ENCODE peak calls at places on chromosomes 12 and 14, in five cellular contexts. A is stomach, D is prostate gland, P is transverse colon, N is HCT116. G is an unnamed sample.

GRCh38 chr12:108310489-108310888 is 28.6 kb downstream of the CMKLR1 start:
- DNase-seq in A (no peak), D (no peak), P (no peak), N (no peak), G (no peak)

GRCh38 chr12:124742111-124742510 is 121.6 kb downstream of the SCARB1 start:
- DNase-seq in A (peak), D (peak), P (no peak), N (no peak), G (no peak)

GRCh38 chr12:131174901-131175300 is 221.2 kb downstream of the ADGRD1 start:
- DNase-seq in A (no peak), D (no peak), P (no peak), N (no peak), G (no peak)

GRCh38 chr12:9039397-9039977 is 50.1 kb downstream of the KLRG1 start:
- DNase-seq in A (no peak), D (peak), P (no peak), N (peak), G (no peak)

GRCh38 chr14:79564371-79564770 is 646.9 kb downstream of the DIO2 start:
- DNase-seq in A (no peak), D (no peak), P (no peak), N (no peak), G (no peak)

GRCh38 chr14:39441805-39442204 is 9.6 kb upstream of the FBXO33 start:
- DNase-seq in A (no peak), D (no peak), P (no peak), N (no peak), G (no peak)

GRCh38 chr12:13701502-13701901 is 279.9 kb downstream of the GRIN2B start:
- DNase-seq in A (no peak), D (no peak), P (no peak), N (no peak), G (no peak)

GRCh38 chr14:71237556-71237955 is 330.3 kb downstream of the PCNX1 start:
- DNase-seq in A (no peak), D (peak), P (no peak), N (no peak), G (no peak)

GRCh38 chr14:71442503-71442902 is 489.7 kb upstream of the RGS6 start:
- DNase-seq in A (no peak), D (no peak), P (no peak), N (no peak), G (no peak)

GRCh38 chr14:31990183-31990862 is 86.8 kb upstream of the ARHGAP5 start:
- DNase-seq in A (no peak), D (no peak), P (no peak), N (no peak), G (no peak)

GRCh38 chr12:22657538-22657937 is 32.6 kb downstream of the ETNK1 start:
- DNase-seq in A (no peak), D (no peak), P (no peak), N (no peak), G (no peak)

GRCh38 chr14:97138801-97139200 is 341.6 kb downstream of the VRK1 start:
- DNase-seq in A (no peak), D (no peak), P (no peak), N (peak), G (no peak)

GRCh38 chr14:24630872-24631477 is 3.0 kb downstream of the GZMB start:
- DNase-seq in A (peak), D (peak), P (peak), N (no peak), G (no peak)

GRCh38 chr12:13033266-13033875 is 10.8 kb upstream of the FAM234B start:
- DNase-seq in A (no peak), D (no peak), P (no peak), N (no peak), G (no peak)

GRCh38 chr12:51970904-51971646 is 19.6 kb downstream of the ACVR1B start:
- DNase-seq in A (no peak), D (no peak), P (peak), N (no peak), G (no peak)

GRCh38 chr12:49089831-49090773 is 4.5 kb downstream of the DHH start:
- DNase-seq in A (peak), D (no peak), P (no peak), N (no peak), G (no peak)

GRCh38 chr14:75022655-75023054 is 19.9 kb downstream of the EIF2B2 start:
- DNase-seq in A (no peak), D (no peak), P (no peak), N (no peak), G (no peak)

GRCh38 chr12:124412646-124413015 is 117.7 kb downstream of the RFLNA start:
- DNase-seq in A (no peak), D (no peak), P (no peak), N (no peak), G (no peak)

DNA sequence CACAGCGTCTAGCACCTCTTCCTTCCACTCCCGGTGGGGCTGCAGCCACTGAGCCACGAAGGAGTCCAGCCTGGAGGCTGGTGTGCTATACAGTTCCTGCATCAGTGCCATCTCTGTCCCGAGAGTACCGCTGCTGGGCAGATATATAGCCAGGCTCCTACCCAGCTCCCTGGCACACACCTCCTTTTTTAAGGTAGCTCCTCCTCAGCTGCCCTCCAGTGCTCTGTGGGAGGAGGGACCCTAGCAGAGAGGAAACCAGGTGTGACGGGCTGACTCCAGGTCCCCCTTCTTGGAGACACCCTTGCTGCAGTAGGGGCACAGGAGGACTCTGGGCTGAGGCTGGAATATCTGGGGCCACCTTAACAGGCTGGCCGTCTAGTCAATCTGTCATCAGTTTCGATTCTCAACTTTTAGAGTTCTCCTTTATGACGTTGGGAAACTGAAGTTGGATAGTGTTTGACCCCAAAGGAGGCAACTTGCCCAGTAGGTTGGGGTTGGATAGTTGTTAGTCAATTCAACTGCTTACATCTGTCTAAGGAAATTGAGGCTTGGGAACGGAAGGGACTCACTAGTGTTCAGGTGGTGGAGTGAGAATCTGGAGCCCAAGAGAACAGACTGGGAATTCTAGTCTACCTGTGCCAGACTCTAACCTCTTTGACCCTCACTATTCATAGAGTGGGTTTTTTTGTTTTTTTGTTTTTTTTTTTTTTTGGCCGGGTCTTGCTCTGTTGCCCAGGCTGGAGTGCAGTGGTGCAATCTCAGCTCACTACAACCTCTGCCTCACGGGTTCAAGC is at the start of gene OASL:
- DNase-seq in A (peak), D (no peak), P (peak), N (no peak), G (peak)
- TF ChIP-seq POLR2AphosphoS5 in A (no peak), D (no peak), P (peak), N (peak), G (peak)

GRCh38 chr12:1594045-1594294 is 411 bp downstream of the FBXL14 start:
- DNase-seq in A (peak), D (peak), P (peak), N (no peak), G (peak)
- TF ChIP-seq POLR2A in A (no peak), D (peak), P (no peak), N (no peak), G (no peak)

DNA sequence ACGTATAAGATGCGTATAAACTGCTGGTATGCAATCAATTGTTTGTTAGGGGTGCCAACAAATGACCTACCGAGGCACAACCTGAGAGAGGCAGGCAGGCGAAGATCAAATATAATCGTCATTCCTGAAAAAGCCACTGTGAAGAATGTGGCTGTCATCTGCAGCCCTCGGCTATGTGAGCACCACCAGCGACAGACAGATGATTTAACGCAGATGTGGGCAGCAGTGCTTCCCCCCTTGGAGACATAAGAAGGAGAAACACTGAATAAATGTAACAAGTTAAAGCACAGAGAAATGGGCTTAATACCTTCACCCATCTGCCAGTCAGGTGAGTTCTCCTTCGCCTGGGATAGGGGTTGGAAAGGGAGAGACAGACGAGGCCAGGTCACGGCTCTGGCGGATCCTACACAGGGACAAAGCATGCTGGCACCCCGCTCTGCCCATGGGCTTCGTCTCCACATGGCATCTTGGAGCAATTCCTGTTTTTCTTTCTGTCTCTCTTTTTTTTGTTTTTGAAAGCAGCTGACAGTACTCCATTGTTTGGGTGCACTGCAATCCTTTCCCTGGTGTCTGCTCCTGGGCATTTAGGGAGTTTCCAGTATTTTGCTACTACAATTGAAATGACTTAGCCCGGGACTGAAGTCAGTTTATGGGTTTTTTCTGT is 28.1 kb downstream of the TNFAIP2 start:
- DNase-seq in A (no peak), D (no peak), P (no peak), N (no peak), G (no peak)
- TF ChIP-seq POLR2AphosphoS5 in A (no peak), D (no peak), P (no peak), N (no peak), G (no peak)

DNA sequence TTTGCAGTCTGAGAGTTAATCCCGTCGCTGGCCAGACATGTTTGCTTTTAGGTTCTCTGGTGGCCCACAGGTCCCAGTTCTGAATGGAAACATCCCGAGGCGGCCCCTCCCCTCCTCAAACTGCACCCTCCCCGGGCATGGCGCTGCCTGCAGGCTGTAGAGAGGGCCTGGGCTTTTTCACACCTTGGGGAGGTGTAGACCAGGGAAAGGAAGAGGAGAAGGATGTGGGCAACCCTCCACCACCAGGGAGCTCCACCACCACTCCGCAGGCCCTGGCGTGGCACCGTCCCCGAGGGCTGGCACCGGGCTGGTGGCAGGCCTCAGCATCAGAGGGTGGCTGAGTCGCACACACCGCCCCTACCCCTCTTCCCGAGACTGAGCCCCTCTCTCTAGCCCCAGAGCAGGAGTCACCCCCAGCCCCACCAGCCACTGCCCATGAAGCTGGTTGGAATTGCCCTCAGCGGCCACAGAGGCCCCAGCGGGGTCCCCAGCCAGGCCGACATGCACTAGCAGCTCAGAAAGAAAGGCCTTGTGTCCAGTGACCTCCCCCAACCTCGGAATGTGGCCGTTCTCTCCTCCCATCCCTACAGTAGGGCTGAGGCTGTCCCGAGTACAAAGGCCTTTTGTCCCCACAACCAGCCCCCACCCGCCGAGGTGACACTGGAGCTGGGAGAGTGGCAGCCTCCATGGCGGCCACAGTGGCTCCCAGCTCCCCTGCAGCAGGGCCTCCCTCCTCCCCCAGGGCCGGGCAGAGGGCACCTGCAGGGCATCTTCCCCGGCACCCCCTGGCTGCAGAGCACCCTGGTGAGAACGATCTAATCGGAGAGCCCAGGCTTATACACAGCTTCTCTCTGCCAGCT is 23.5 kb upstream of the INF2 start:
- DNase-seq in A (peak), D (no peak), P (peak), N (peak), G (no peak)
- TF ChIP-seq POLR2A in A (no peak), D (no peak), P (no peak), N (no peak), G (no peak)

DNA sequence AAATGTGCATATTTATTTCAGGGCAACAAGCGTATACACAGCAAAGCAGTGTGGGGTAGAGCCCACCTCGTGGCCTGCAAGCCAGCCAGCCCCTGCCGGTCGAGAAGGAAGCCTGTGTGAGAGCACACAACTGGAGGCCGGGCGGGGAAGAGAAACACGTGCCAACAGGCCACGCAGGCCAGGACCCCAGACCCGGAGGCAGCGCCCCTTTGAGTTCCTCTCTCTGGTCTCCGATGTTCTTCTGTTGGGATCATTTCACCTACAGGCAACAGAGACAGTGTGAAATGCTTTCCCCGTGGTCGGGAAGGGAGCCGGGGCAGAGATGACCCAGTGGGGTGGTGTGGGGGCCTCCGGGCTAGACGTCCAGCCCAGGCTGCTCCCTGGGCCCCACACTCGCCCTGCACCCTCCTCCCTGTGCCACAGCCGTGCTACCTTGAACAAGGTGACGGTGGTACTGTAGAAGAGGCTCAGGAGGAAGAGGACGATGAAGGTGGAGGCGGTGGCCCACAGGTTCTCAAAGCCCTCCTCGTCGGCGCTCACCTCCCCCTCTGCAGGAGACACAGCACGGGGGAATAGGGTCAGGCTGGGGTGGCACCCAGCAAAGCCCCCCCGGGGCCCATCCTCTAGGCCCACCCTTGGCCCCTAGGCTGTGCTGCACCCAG is 325.5 kb downstream of the TMEM121 start:
- DNase-seq in A (no peak), D (no peak), P (peak), N (no peak), G (no peak)
- TF ChIP-seq POLR2AphosphoS5 in A (no peak), D (no peak), P (no peak), N (no peak), G (no peak)

GRCh38 chr12:94712852-94713545 is 62.6 kb upstream of the TMCC3 start:
- DNase-seq in A (no peak), D (no peak), P (no peak), N (no peak), G (no peak)
- TF ChIP-seq POLR2A in A (no peak), D (no peak), P (no peak), N (no peak), G (no peak)